ENCODE peak calls at places on chromosomes 1 and 21, in five cellular contexts. U is NCI-H2171 treated with DMSO at 0.1 percent for 48 hours, N is neural progenitor cell, H is LoVo, M is memory B cell. K is an unnamed sample.
A peak's percentile ranks its signal among the peaks of the same experiment; 100 is the strongest.

GRCh38 chr1:33736496-33736895 is 127.4 kb upstream of the HMGB4 start:
- DNase-seq in U (no peak), N (no peak), H (no peak), M (no peak), K (no peak)

GRCh38 chr1:6101826-6102225 is 56.1 kb downstream of the KCNAB2 start:
- DNase-seq in U (no peak), N (no peak), H (no peak), M (no peak), K (no peak)

GRCh38 chr1:160117709-160118183 is 2.2 kb downstream of the ATP1A2 start:
- DNase-seq in U (no peak), N (peak; percentile 72), H (no peak), M (no peak), K (no peak)

GRCh38 chr1:117237701-117238413 is 27.1 kb upstream of the VTCN1 start:
- DNase-seq in U (no peak), N (no peak), H (peak; percentile 6), M (no peak), K (no peak)

GRCh38 chr21:45293726-45294401 is 6.2 kb upstream of the POFUT2 start:
- DNase-seq in U (no peak), N (no peak), H (no peak), M (no peak), K (no peak)

GRCh38 chr1:2210084-2210653 is 15.6 kb upstream of the FAAP20 start:
- DNase-seq in U (no peak), N (no peak), H (no peak), M (no peak), K (no peak)

GRCh38 chr1:228472655-228473054 is 14.5 kb upstream of the RNF187 start:
- DNase-seq in U (no peak), N (no peak), H (no peak), M (no peak), K (peak; percentile 59)

GRCh38 chr1:31768939-31769704 is 5.0 kb upstream of the ADGRB2 start:
- DNase-seq in U (no peak), N (no peak), H (no peak), M (peak; percentile 33), K (no peak)

GRCh38 chr1:229341811-229342304 is 989 bp downstream of the CCSAP start:
- DNase-seq in U (peak; percentile 47), N (no peak), H (peak; percentile 12), M (no peak), K (no peak)

GRCh38 chr21:39316062-39316461 is 2.6 kb upstream of the BRWD1 start:
- DNase-seq in U (no peak), N (no peak), H (no peak), M (peak; percentile 12), K (no peak)

GRCh38 chr1:53578358-53578757 is 119.2 kb downstream of the DMRTB1 start:
- DNase-seq in U (no peak), N (no peak), H (no peak), M (no peak), K (no peak)

GRCh38 chr1:154755858-154756730 is 114.0 kb downstream of the KCNN3 start:
- DNase-seq in U (no peak), N (no peak), H (peak; percentile 44), M (no peak), K (no peak)

GRCh38 chr1:19484338-19484792 is 974 bp downstream of the CAPZB start:
- DNase-seq in U (no peak), N (peak; percentile 49), H (no peak), M (no peak), K (no peak)

GRCh38 chr1:40939320-40940059 is 40.0 kb upstream of the CTPS1 start:
- DNase-seq in U (peak; percentile 31), N (no peak), H (peak; percentile 63), M (no peak), K (no peak)

GRCh38 chr1:206039046-206039929 is 13.7 kb upstream of the RHEX start:
- DNase-seq in U (no peak), N (peak; percentile 7), H (no peak), M (no peak), K (no peak)

GRCh38 chr1:12654004-12654567 is 10.2 kb downstream of the AADACL4 start:
- DNase-seq in U (no peak), N (no peak), H (no peak), M (no peak), K (peak; percentile 41)

K was measured in dermis blood vessel endothelial cell.